ENCODE peak calls at places on chromosomes 3 and 15, in four cellular contexts. One of them, this sample, is unnamed.

GRCh38 chr3:113117511-113118302 is 93.7 kb upstream of the BOC start:
- DNase-seq in astrocyte: peak
- DNase-seq in HCT116: no peak
- DNase-seq in SK-N-SH: no peak
- DNase-seq in this sample: no peak

GRCh38 chr3:126342991-126343661 is 14.1 kb downstream of the KLF15 start:
- DNase-seq in astrocyte: peak
- DNase-seq in HCT116: no peak
- DNase-seq in SK-N-SH: peak
- DNase-seq in this sample: no peak

GRCh38 chr15:48250640-48251076 is 44.6 kb downstream of the SLC12A1 start:
- DNase-seq in HCT116: peak
- DNase-seq in SK-N-SH: peak
- DNase-seq in astrocyte: peak
- DNase-seq in this sample: no peak

GRCh38 chr15:53759333-53759975 is at the start of gene WDR72:
- DNase-seq in astrocyte: no peak
- DNase-seq in HCT116: no peak
- DNase-seq in SK-N-SH: peak
- DNase-seq in this sample: no peak

GRCh38 chr15:51380999-51381806 is 39.7 kb downstream of the GLDN start:
- DNase-seq in HCT116: peak
- DNase-seq in SK-N-SH: peak
- DNase-seq in astrocyte: peak
- DNase-seq in this sample: peak

GRCh38 chr15:79640206-79640605 is 208.1 kb downstream of the MINAR1 start:
- DNase-seq in HCT116: peak
- DNase-seq in astrocyte: peak
- DNase-seq in SK-N-SH: no peak
- DNase-seq in this sample: no peak

GRCh38 chr3:57164217-57164605 is 942 bp downstream of the IL17RD start:
- DNase-seq in SK-N-SH: no peak
- DNase-seq in HCT116: no peak
- DNase-seq in astrocyte: no peak
- DNase-seq in this sample: no peak

GRCh38 chr15:101128191-101128590 is 123.7 kb downstream of the CHSY1 start:
- DNase-seq in astrocyte: peak
- DNase-seq in HCT116: no peak
- DNase-seq in SK-N-SH: no peak
- DNase-seq in this sample: peak

GRCh38 chr3:171489348-171489747 is 29.1 kb upstream of the TNIK start:
- DNase-seq in astrocyte: no peak
- DNase-seq in SK-N-SH: no peak
- DNase-seq in HCT116: no peak
- DNase-seq in this sample: no peak

GRCh38 chr3:115062412-115062956 is 84.6 kb downstream of the ZBTB20 start:
- DNase-seq in SK-N-SH: no peak
- DNase-seq in HCT116: no peak
- DNase-seq in astrocyte: peak
- DNase-seq in this sample: no peak

GRCh38 chr3:145678401-145678800 is 482.6 kb downstream of the PLOD2 start:
- DNase-seq in astrocyte: no peak
- DNase-seq in HCT116: no peak
- DNase-seq in SK-N-SH: no peak
- DNase-seq in this sample: no peak

GRCh38 chr3:128432301-128432897 is 34.3 kb downstream of the DNAJB8 start:
- DNase-seq in astrocyte: no peak
- DNase-seq in HCT116: no peak
- DNase-seq in SK-N-SH: peak
- DNase-seq in this sample: no peak

GRCh38 chr15:44033894-44034293 is 161.2 kb downstream of the FRMD5 start:
- DNase-seq in SK-N-SH: peak
- DNase-seq in HCT116: peak
- DNase-seq in astrocyte: peak
- DNase-seq in this sample: no peak

GRCh38 chr3:5022966-5023776 is 43.9 kb downstream of the BHLHE40 start:
- DNase-seq in HCT116: peak
- DNase-seq in SK-N-SH: no peak
- DNase-seq in astrocyte: peak
- DNase-seq in this sample: peak

GRCh38 chr15:92097473-92098178 is 244.1 kb downstream of the SLCO3A1 start:
- DNase-seq in SK-N-SH: peak
- DNase-seq in astrocyte: no peak
- DNase-seq in HCT116: peak
- DNase-seq in this sample: no peak

GRCh38 chr3:48306860-48307530 is 26.5 kb downstream of the SPINK8 start:
- DNase-seq in HCT116: no peak
- DNase-seq in SK-N-SH: no peak
- DNase-seq in astrocyte: no peak
- DNase-seq in this sample: no peak

GRCh38 chr3:141237701-141238521 is 6.3 kb downstream of the PXYLP1 start:
- DNase-seq in HCT116: no peak
- DNase-seq in SK-N-SH: no peak
- DNase-seq in astrocyte: peak
- DNase-seq in this sample: no peak

GRCh38 chr3:159604151-159604581 is 384.5 kb upstream of the IL12A start:
- DNase-seq in SK-N-SH: no peak
- DNase-seq in HCT116: no peak
- DNase-seq in astrocyte: peak
- DNase-seq in this sample: no peak

GRCh38 chr3:172629470-172629869 is 81.4 kb downstream of the NCEH1 start:
- DNase-seq in astrocyte: no peak
- DNase-seq in SK-N-SH: no peak
- DNase-seq in HCT116: no peak
- DNase-seq in this sample: no peak

GRCh38 chr15:90190606-90191343 is 10.4 kb upstream of the SEMA4B start:
- DNase-seq in astrocyte: no peak
- DNase-seq in HCT116: no peak
- DNase-seq in SK-N-SH: no peak
- DNase-seq in this sample: no peak

GRCh38 chr15:85125056-85125661 is 143.5 kb downstream of the PDE8A start:
- DNase-seq in SK-N-SH: no peak
- DNase-seq in astrocyte: peak
- DNase-seq in HCT116: peak
- DNase-seq in this sample: peak

GRCh38 chr3:41482134-41482533 is 282.8 kb downstream of the CTNNB1 start:
- DNase-seq in HCT116: no peak
- DNase-seq in SK-N-SH: no peak
- DNase-seq in astrocyte: no peak
- DNase-seq in this sample: no peak

GRCh38 chr3:129950318-129951046 is 24.0 kb upstream of the TRH start:
- DNase-seq in HCT116: no peak
- DNase-seq in astrocyte: no peak
- DNase-seq in SK-N-SH: no peak
- DNase-seq in this sample: no peak

GRCh38 chr3:123609063-123609462 is 24.2 kb upstream of the HACD2 start:
- DNase-seq in HCT116: no peak
- DNase-seq in astrocyte: peak
- DNase-seq in SK-N-SH: no peak
- DNase-seq in this sample: no peak

GRCh38 chr3:81545572-81545971 is 215.9 kb downstream of the GBE1 start:
- DNase-seq in HCT116: peak
- DNase-seq in astrocyte: no peak
- DNase-seq in SK-N-SH: no peak
- DNase-seq in this sample: no peak

GRCh38 chr15:97482521-97482920 is 478.0 kb upstream of the ARRDC4 start:
- DNase-seq in SK-N-SH: no peak
- DNase-seq in astrocyte: no peak
- DNase-seq in HCT116: no peak
- DNase-seq in this sample: no peak

GRCh38 chr3:71109241-71109976 is 474.1 kb downstream of the FOXP1 start:
- DNase-seq in HCT116: no peak
- DNase-seq in astrocyte: peak
- DNase-seq in SK-N-SH: no peak
- DNase-seq in this sample: peak

GRCh38 chr3:47113669-47114365 is 50.1 kb downstream of the SETD2 start:
- DNase-seq in HCT116: no peak
- DNase-seq in astrocyte: peak
- DNase-seq in SK-N-SH: no peak
- DNase-seq in this sample: peak

DNA sequence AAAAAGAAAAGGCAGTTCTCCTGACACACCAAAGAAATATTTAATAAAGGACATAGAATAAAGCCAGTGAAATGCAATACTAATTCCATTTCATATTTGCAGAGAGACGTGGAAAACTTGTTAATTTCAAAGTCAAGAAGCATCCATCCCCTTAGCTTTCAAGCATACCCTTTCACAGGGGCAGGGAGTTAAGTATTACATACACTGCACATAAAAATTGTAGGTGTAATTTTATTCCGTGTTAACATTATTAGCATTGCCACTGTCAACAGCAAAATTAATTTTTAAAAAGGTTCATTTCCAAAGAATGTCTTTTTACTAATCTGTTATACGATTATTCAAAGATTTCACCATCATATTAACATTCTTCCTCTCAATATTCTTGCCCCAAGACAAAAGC is 518.0 kb downstream of the MECOM start:
- DNase-seq in SK-N-SH: no peak
- DNase-seq in HCT116: no peak
- DNase-seq in astrocyte: no peak
- DNase-seq in this sample: no peak
- H3K9ac ChIP-seq in SK-N-SH: no peak
- H3K9ac ChIP-seq in HCT116: no peak
- H3K9ac ChIP-seq in astrocyte: peak
- H3K9ac ChIP-seq in this sample: peak

DNA sequence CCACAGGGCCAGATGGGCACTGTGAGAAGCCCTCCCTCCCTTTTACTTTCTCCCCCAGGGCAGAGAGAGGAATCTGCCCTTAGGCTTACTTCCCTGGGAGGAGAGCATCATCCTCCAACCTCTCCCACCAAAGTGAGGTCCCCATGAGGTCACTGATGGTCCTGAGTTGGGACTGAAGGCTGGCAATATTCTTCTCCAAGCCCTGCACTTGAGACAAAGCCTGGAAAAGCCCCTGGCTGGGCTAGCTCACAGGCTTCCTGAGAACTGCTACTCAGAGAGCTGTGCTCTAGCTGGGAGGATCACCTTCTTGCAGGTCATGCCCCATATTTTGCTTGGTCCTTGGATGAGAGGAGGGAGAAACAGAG is 110.0 kb upstream of the MEF2A start:
- DNase-seq in astrocyte: no peak
- DNase-seq in HCT116: no peak
- DNase-seq in SK-N-SH: no peak
- DNase-seq in this sample: no peak
- H3K27ac ChIP-seq in astrocyte: peak
- H3K27ac ChIP-seq in HCT116: no peak
- H3K27ac ChIP-seq in SK-N-SH: peak
- H3K27ac ChIP-seq in this sample: peak

GRCh38 chr3:196967412-196968232 is 1.0 kb downstream of the PIGZ start:
- DNase-seq in astrocyte: no peak
- DNase-seq in SK-N-SH: no peak
- DNase-seq in HCT116: no peak
- DNase-seq in this sample: no peak
- H3K9ac ChIP-seq in astrocyte: no peak
- H3K9ac ChIP-seq in SK-N-SH: no peak
- H3K9ac ChIP-seq in HCT116: peak
- H3K9ac ChIP-seq in this sample: peak

GRCh38 chr3:23865595-23866396 is 51.0 kb downstream of the NKIRAS1 start:
- DNase-seq in HCT116: no peak
- DNase-seq in SK-N-SH: peak
- DNase-seq in astrocyte: no peak
- DNase-seq in this sample: no peak
- H3K27ac ChIP-seq in HCT116: peak
- H3K27ac ChIP-seq in SK-N-SH: no peak
- H3K27ac ChIP-seq in astrocyte: no peak
- H3K27ac ChIP-seq in this sample: no peak

GRCh38 chr3:61848885-61849284 is 287.5 kb downstream of the PTPRG start:
- DNase-seq in astrocyte: peak
- DNase-seq in HCT116: no peak
- DNase-seq in SK-N-SH: no peak
- DNase-seq in this sample: no peak
- H3K9ac ChIP-seq in astrocyte: no peak
- H3K9ac ChIP-seq in HCT116: no peak
- H3K9ac ChIP-seq in SK-N-SH: no peak
- H3K9ac ChIP-seq in this sample: no peak

GRCh38 chr3:169591983-169592644 is 71.4 kb downstream of the MECOM start:
- DNase-seq in astrocyte: peak
- DNase-seq in SK-N-SH: no peak
- DNase-seq in HCT116: no peak
- DNase-seq in this sample: no peak
- H3K27ac ChIP-seq in astrocyte: no peak
- H3K27ac ChIP-seq in SK-N-SH: no peak
- H3K27ac ChIP-seq in HCT116: no peak
- H3K27ac ChIP-seq in this sample: no peak

DNA sequence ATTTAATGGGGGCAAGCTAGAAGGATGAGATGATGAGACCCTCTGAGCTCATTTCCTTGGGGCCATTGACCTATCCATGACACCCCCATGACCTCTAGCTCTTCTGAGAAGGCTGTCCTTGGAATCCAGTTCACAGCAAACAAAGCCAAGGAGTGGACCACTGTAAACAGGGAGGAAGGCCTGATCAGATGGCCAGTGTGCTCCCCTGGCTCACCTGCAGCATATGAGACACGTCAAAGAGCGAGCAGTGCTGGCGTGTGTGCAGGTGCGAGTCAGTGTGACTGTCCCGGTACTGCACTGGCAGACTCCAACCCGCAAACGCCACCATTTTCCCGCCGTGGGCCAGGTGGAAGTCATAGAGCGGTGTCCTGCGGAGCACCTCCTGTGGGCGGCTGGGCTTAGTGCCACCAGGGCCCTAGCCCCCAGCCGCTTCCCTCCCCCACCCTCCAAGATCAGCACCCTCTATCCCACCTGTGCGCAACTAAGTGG is 339 bp downstream of the AMT start:
- DNase-seq in astrocyte: no peak
- DNase-seq in SK-N-SH: no peak
- DNase-seq in HCT116: no peak
- DNase-seq in this sample: no peak
- H3K9ac ChIP-seq in astrocyte: no peak
- H3K9ac ChIP-seq in SK-N-SH: no peak
- H3K9ac ChIP-seq in HCT116: no peak
- H3K9ac ChIP-seq in this sample: no peak

GRCh38 chr3:161859870-161860450 is 363.4 kb downstream of the OTOL1 start:
- DNase-seq in astrocyte: no peak
- DNase-seq in SK-N-SH: no peak
- DNase-seq in HCT116: no peak
- DNase-seq in this sample: no peak
- H3K27ac ChIP-seq in astrocyte: no peak
- H3K27ac ChIP-seq in SK-N-SH: no peak
- H3K27ac ChIP-seq in HCT116: no peak
- H3K27ac ChIP-seq in this sample: no peak